ENCODE peak calls at places on chromosomes 3 and 15, in six cellular contexts. A is neuronal stem cell, X is astrocyte, L is mammary epithelial cell, Z is keratinocyte, M is neural progenitor cell. W is an unnamed sample.

GRCh38 chr15:25905140-25905539 is 42.0 kb upstream of the ATP10A start:
- DNase-seq in M (no peak), A (no peak), Z (no peak), L (no peak), X (peak; percentile 86), W (no peak)

GRCh38 chr3:46714728-46715506 is 2.8 kb downstream of the PRSS50 start:
- DNase-seq in L (no peak), Z (no peak), M (no peak), X (no peak), A (no peak), W (no peak)

GRCh38 chr3:77232557-77232956 is 192.7 kb downstream of the ROBO2 start:
- DNase-seq in X (no peak), M (no peak), L (no peak), A (no peak), Z (no peak), W (peak; percentile 11)

GRCh38 chr3:182967218-182968204 is 12.8 kb downstream of the DCUN1D1 start:
- DNase-seq in A (no peak), Z (no peak), M (no peak), X (no peak), L (no peak), W (peak; percentile 64)

GRCh38 chr3:30648670-30649357 is 42.4 kb downstream of the TGFBR2 start:
- DNase-seq in X (no peak), L (no peak), A (no peak), M (no peak), Z (no peak), W (no peak)

GRCh38 chr3:156605686-156606605 is 51.0 kb upstream of the SSR3 start:
- DNase-seq in M (peak; percentile 77), Z (no peak), A (peak; percentile 49), X (peak; percentile 91), L (peak; percentile 40), W (no peak)

GRCh38 chr3:142947799-142948575 is 15.5 kb downstream of the PAQR9 start:
- DNase-seq in X (peak; percentile 30), L (peak; percentile 31), M (no peak), A (no peak), Z (no peak), W (no peak)

GRCh38 chr3:66392512-66392911 is 108.3 kb downstream of the LRIG1 start:
- DNase-seq in A (no peak), L (no peak), X (no peak), M (no peak), Z (no peak), W (no peak)

GRCh38 chr3:101464235-101464634 is 48.8 kb downstream of the SENP7 start:
- DNase-seq in Z (no peak), M (no peak), X (no peak), A (no peak), L (peak; percentile 27), W (peak; percentile 6)

GRCh38 chr3:134885877-134886621 is 91.0 kb downstream of the EPHB1 start:
- DNase-seq in Z (no peak), A (no peak), M (no peak), X (peak; percentile 9), L (peak; percentile 1), W (no peak)

GRCh38 chr3:30692498-30693130 is 86.2 kb downstream of the TGFBR2 start:
- DNase-seq in Z (no peak), X (no peak), L (no peak), M (no peak), A (no peak), W (no peak)

GRCh38 chr3:52453496-52454234 is at the start of gene TNNC1:
- DNase-seq in L (no peak), X (no peak), M (peak; percentile 81), Z (no peak), A (no peak), W (no peak)
- H3K9ac ChIP-seq in L (no peak within 1 kb of the TSS), X (peak within 1 kb of the TSS; percentile 91), M (no peak within 1 kb of the TSS), Z (peak within 1 kb of the TSS; percentile 48), A (no peak within 1 kb of the TSS), W (peak within 1 kb of the TSS; percentile 97)

DNA sequence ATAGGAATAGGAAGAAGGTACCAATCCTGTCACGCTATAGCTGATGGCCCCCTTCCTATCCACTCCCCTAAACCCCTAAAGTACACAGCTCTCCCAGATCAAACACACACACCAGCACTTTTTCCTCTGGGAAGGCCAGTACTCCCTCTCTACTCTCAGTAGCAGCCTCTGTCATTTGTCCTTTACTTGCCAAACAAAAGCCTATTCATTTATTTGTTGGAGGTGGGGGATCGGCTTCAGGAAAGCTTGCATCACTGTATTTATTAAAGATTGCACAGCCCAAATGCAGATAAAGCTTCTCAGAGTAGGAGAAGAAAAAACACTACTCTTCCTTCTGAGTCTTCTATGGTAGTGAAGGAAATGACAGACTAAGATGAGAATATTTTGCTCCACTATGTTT is 429.7 kb upstream of the RASGRP1 start:
- DNase-seq in L (no peak), M (no peak), A (no peak), X (no peak), Z (no peak), W (peak; percentile 21)
- H3K27ac ChIP-seq in L (no peak overlapping the region), M (no peak overlapping the region), A (no peak overlapping the region), X (no peak overlapping the region), Z (no peak overlapping the region), W (no peak overlapping the region)

GRCh38 chr3:141306922-141307321 is 61.4 kb upstream of the ZBTB38 start:
- DNase-seq in L (no peak), A (no peak), X (no peak), M (no peak), Z (no peak), W (no peak)

GRCh38 chr3:141306276-141306675 is 62.0 kb upstream of the ZBTB38 start:
- DNase-seq in M (no peak), Z (no peak), A (no peak), X (no peak), L (no peak), W (no peak)

GRCh38 chr3:141305436-141305835 is 62.9 kb upstream of the ZBTB38 start:
- DNase-seq in L (peak; percentile 30), A (no peak), X (no peak), M (peak; percentile 26), Z (no peak), W (peak; percentile 47)

GRCh38 chr3:141302364-141303141 is 65.8 kb upstream of the ZBTB38 start:
- DNase-seq in L (peak; percentile 81), X (peak; percentile 33), Z (peak; percentile 55), M (no peak), A (no peak), W (peak; percentile 28)

DNA sequence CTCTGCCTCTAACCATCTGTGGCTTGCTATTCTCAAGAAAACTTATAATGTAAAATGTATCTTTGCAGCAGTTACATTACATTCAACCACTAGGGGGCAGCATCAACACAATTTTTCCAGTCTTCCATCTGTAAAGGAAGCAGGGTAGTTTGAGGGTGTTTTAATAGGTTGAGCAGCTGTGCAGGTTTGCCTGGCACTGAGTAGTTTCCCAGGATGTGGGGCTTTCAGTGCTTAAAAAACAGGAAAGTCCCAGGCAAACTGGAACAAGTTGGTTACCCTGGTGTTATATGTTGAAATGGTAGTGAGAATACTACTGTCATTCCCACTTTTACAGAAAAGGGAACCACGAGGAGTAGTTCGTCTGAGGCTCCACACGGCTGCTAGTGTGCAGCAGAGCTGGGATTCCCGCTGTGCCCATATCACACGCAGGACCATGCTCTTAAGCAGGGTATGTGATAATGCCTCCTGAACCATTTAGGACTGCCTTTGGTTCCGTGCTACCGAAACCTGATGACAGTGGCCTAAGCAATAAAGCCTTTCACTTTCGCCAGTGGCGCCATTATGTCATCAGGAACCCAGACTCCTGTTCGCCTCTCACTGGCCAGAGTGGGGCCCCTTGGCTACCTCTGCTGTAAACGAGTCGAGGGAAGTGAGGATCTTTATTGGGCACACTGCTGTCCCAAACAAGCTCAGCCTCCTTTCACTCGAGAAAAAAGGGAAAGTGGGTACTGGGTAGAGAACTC is 64.7 kb upstream of the ZBTB38 start:
- DNase-seq in Z (peak; percentile 40), A (peak; percentile 71), M (peak; percentile 74), X (peak; percentile 46), L (peak; percentile 72), W (peak; percentile 91)
- H3K4me1 ChIP-seq in Z (peaks cover 19% of the 10 kb centered on the region), A (no peaks in the 10 kb centered on the region), M (no peaks in the 10 kb centered on the region), X (peaks cover 6% of the 10 kb centered on the region), L (peaks cover 12% of the 10 kb centered on the region), W (peaks cover 6% of the 10 kb centered on the region)

GRCh38 chr3:14926592-14926991 is 20.8 kb upstream of the NR2C2 start:
- DNase-seq in A (no peak), L (no peak), Z (no peak), M (no peak), X (no peak), W (no peak)

GRCh38 chr3:14923476-14923875 is 23.9 kb upstream of the NR2C2 start:
- DNase-seq in X (no peak), L (no peak), M (no peak), A (no peak), Z (no peak), W (no peak)

GRCh38 chr3:14922863-14923262 is 24.5 kb upstream of the NR2C2 start:
- DNase-seq in Z (no peak), A (no peak), M (no peak), L (no peak), X (no peak), W (no peak)

GRCh38 chr3:14927308-14927707 is 20.1 kb upstream of the NR2C2 start:
- DNase-seq in M (no peak), X (no peak), Z (no peak), L (no peak), A (no peak), W (no peak)

GRCh38 chr3:14925729-14926591 is 21.4 kb upstream of the NR2C2 start:
- DNase-seq in Z (peak; percentile 21), A (peak; percentile 64), X (peak; percentile 36), M (peak; percentile 80), L (peak; percentile 39), W (peak; percentile 85)
- H3K9ac ChIP-seq in Z (no peak overlapping the region), A (no peak overlapping the region), X (no peak overlapping the region), M (no peak overlapping the region), L (no peak overlapping the region), W (no peak overlapping the region)

DNA sequence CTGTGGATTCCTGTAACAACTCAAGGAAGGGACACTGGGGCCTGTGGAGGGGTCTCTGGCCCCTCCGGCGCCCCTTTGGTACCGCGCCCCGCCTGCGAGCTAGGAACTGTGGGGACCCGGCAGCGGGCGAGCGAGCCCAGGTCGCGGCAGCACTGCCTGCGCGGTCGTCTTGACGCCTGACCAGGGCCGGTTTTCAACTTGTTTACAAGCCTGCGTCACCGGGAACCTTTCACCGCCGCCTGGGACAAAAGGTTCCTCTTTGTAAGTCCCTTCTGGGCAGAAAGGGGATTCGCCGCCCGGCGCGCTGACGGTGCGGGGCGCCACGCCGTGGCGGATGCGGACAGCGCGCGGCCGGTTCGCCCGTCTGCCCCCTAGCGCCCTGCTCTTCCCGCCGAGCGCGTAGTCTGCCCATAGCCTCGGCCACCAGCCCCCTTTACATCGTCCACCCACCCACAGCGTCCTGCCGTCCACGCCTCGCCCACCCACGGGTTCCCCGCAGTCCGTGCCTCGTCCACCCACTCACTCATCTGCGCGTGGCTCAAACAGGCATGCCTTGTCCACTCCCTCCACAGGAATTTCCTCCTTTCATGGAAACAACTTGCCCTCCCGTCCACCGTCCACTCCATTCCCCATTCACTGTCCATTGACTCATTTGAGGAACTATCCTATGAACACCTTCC is 5.5 kb upstream of the CFAP100 start:
- DNase-seq in X (peak; percentile 59), A (peak; percentile 89), Z (peak; percentile 48), L (peak; percentile 69), M (peak; percentile 97), W (peak; percentile 67)
- H3K27ac ChIP-seq in X (no peak overlapping the region), A (no peak overlapping the region), Z (no peak overlapping the region), L (no peak overlapping the region), M (no peak overlapping the region), W (no peak overlapping the region)

DNA sequence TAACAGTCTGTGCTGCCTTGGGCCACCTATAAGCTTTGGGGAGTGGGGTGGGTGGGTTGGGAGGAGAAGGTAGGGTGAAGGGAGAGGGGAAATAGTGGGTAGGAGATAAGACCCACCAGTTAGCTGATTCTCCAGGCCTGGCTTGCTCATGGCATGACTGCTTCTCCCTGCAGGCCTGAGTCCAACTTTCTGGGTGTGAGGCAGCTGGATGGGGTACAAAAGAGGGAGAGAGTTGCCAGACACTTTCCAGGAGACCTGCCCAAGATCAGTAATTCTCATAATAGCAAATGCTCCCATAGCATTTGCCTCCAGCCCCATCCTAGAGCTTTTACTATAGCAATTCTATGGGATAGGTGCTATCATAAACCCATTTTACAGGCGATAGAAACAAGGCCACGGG is 7.7 kb downstream of the CGNL1 start:
- DNase-seq in M (no peak), L (no peak), A (no peak), Z (no peak), X (no peak), W (no peak)
- H3K4me1 ChIP-seq in M (peaks cover 45% of the 10 kb centered on the region), L (no peaks in the 10 kb centered on the region), A (peaks cover 22% of the 10 kb centered on the region), Z (no peaks in the 10 kb centered on the region), X (peaks cover 13% of the 10 kb centered on the region), W (no peaks in the 10 kb centered on the region)

W was measured in Karpas-422.